ENCODE peak calls at places on chromosomes 7 and 10, in four cellular contexts. One of them, this sample, is unnamed.

GRCh38 chr10:92688573-92688926 is 1.2 kb upstream of the HHEX start:
- DNase-seq in H9: no peak
- DNase-seq in IMR-90: no peak
- DNase-seq in mesendoderm: no peak
- DNase-seq in this sample: no peak

GRCh38 chr10:92735938-92736337 is 46.2 kb downstream of the HHEX start:
- DNase-seq in IMR-90: no peak
- DNase-seq in H9: no peak
- DNase-seq in mesendoderm: no peak
- DNase-seq in this sample: no peak

GRCh38 chr7:157854066-157854891 is 517.5 kb downstream of the DNAJB6 start:
- DNase-seq in H9: no peak
- DNase-seq in mesendoderm: no peak
- DNase-seq in IMR-90: no peak
- DNase-seq in this sample: no peak

GRCh38 chr10:17257466-17258321 is 29.7 kb downstream of the VIM start:
- DNase-seq in H9: peak
- DNase-seq in IMR-90: peak
- DNase-seq in mesendoderm: peak
- DNase-seq in this sample: peak

GRCh38 chr10:112202561-112203241 is 19.1 kb upstream of the GPAM start:
- DNase-seq in H9: no peak
- DNase-seq in IMR-90: peak
- DNase-seq in mesendoderm: no peak
- DNase-seq in this sample: no peak

GRCh38 chr10:86102446-86102845 is 264.1 kb downstream of the GRID1 start:
- DNase-seq in mesendoderm: no peak
- DNase-seq in H9: no peak
- DNase-seq in IMR-90: no peak
- DNase-seq in this sample: no peak

GRCh38 chr7:40726559-40726958 is 591.8 kb downstream of the SUGCT start:
- DNase-seq in H9: no peak
- DNase-seq in IMR-90: no peak
- DNase-seq in mesendoderm: no peak
- DNase-seq in this sample: no peak

GRCh38 chr7:88254721-88255120 is 34.9 kb upstream of the SRI start:
- DNase-seq in IMR-90: no peak
- DNase-seq in mesendoderm: no peak
- DNase-seq in H9: no peak
- DNase-seq in this sample: no peak

GRCh38 chr10:12181065-12181775 is 14.5 kb downstream of the NUDT5 start:
- DNase-seq in mesendoderm: no peak
- DNase-seq in H9: no peak
- DNase-seq in IMR-90: no peak
- DNase-seq in this sample: no peak

GRCh38 chr7:23232966-23233365 is 13.6 kb upstream of the GPNMB start:
- DNase-seq in H9: no peak
- DNase-seq in IMR-90: no peak
- DNase-seq in mesendoderm: peak
- DNase-seq in this sample: no peak

GRCh38 chr7:98360221-98361124 is 40.4 kb downstream of the BAIAP2L1 start:
- DNase-seq in mesendoderm: peak
- DNase-seq in H9: peak
- DNase-seq in IMR-90: no peak
- DNase-seq in this sample: no peak

GRCh38 chr7:5689118-5689517 is 92.3 kb downstream of the RNF216 start:
- DNase-seq in IMR-90: peak
- DNase-seq in mesendoderm: no peak
- DNase-seq in H9: no peak
- DNase-seq in this sample: no peak

GRCh38 chr7:138924551-138925225 is 56.5 kb downstream of the KIAA1549 start:
- DNase-seq in H9: no peak
- DNase-seq in mesendoderm: no peak
- DNase-seq in IMR-90: no peak
- DNase-seq in this sample: no peak

GRCh38 chr7:7746419-7746818 is 28.0 kb upstream of the RPA3 start:
- DNase-seq in mesendoderm: no peak
- DNase-seq in H9: no peak
- DNase-seq in IMR-90: no peak
- DNase-seq in this sample: no peak

GRCh38 chr7:131956864-131957263 is 400.4 kb upstream of the PODXL start:
- DNase-seq in mesendoderm: no peak
- DNase-seq in IMR-90: no peak
- DNase-seq in H9: no peak
- DNase-seq in this sample: no peak

GRCh38 chr10:12484945-12485805 is 135.8 kb downstream of the CAMK1D start:
- DNase-seq in mesendoderm: peak
- DNase-seq in H9: peak
- DNase-seq in IMR-90: no peak
- DNase-seq in this sample: peak

GRCh38 chr10:95496951-95497350 is 64.2 kb downstream of the SORBS1 start:
- DNase-seq in mesendoderm: peak
- DNase-seq in H9: no peak
- DNase-seq in IMR-90: no peak
- DNase-seq in this sample: no peak

GRCh38 chr10:35565602-35566061 is 39.5 kb upstream of the GJD4 start:
- DNase-seq in H9: no peak
- DNase-seq in IMR-90: peak
- DNase-seq in mesendoderm: no peak
- DNase-seq in this sample: no peak

GRCh38 chr10:15419279-15419874 is 48.3 kb upstream of the FAM171A1 start:
- DNase-seq in H9: no peak
- DNase-seq in IMR-90: peak
- DNase-seq in mesendoderm: peak
- DNase-seq in this sample: no peak

GRCh38 chr10:74628136-74628535 is 198.3 kb upstream of the KAT6B start:
- DNase-seq in mesendoderm: no peak
- DNase-seq in H9: no peak
- DNase-seq in IMR-90: peak
- DNase-seq in this sample: no peak

GRCh38 chr10:61140765-61141392 is 196.9 kb upstream of the RHOBTB1 start:
- DNase-seq in mesendoderm: peak
- DNase-seq in IMR-90: peak
- DNase-seq in H9: no peak
- DNase-seq in this sample: no peak

GRCh38 chr7:107150375-107151073 is 18.3 kb upstream of the HBP1 start:
- DNase-seq in mesendoderm: peak
- DNase-seq in H9: no peak
- DNase-seq in IMR-90: peak
- DNase-seq in this sample: peak

GRCh38 chr10:61835069-61835908 is 66.2 kb upstream of the ARID5B start:
- DNase-seq in mesendoderm: peak
- DNase-seq in H9: peak
- DNase-seq in IMR-90: peak
- DNase-seq in this sample: no peak

GRCh38 chr10:122407375-122408125 is 33.0 kb downstream of the PLEKHA1 start:
- DNase-seq in mesendoderm: no peak
- DNase-seq in IMR-90: no peak
- DNase-seq in H9: no peak
- DNase-seq in this sample: no peak

GRCh38 chr10:128631801-128632241 is 505.6 kb upstream of the MKI67 start:
- DNase-seq in mesendoderm: peak
- DNase-seq in H9: no peak
- DNase-seq in IMR-90: no peak
- DNase-seq in this sample: no peak

GRCh38 chr10:5163487-5163886 is 21.5 kb downstream of the AKR1C8 start:
- DNase-seq in mesendoderm: no peak
- DNase-seq in H9: no peak
- DNase-seq in IMR-90: no peak
- DNase-seq in this sample: no peak

GRCh38 chr10:5155951-5156350 is 29.0 kb downstream of the AKR1C8 start:
- DNase-seq in IMR-90: no peak
- DNase-seq in mesendoderm: no peak
- DNase-seq in H9: no peak
- DNase-seq in this sample: no peak

GRCh38 chr10:5159126-5159525 is 25.8 kb downstream of the AKR1C8 start:
- DNase-seq in H9: no peak
- DNase-seq in mesendoderm: no peak
- DNase-seq in IMR-90: no peak
- DNase-seq in this sample: no peak

GRCh38 chr10:5157501-5157900 is 27.4 kb downstream of the AKR1C8 start:
- DNase-seq in H9: no peak
- DNase-seq in mesendoderm: no peak
- DNase-seq in IMR-90: no peak
- DNase-seq in this sample: no peak
- H3K56ac ChIP-seq in H9: no peak
- H3K56ac ChIP-seq in mesendoderm: no peak
- H3K56ac ChIP-seq in IMR-90: no peak
- H3K56ac ChIP-seq in this sample: no peak

GRCh38 chr7:50681451-50682045 is 101.1 kb downstream of the GRB10 start:
- DNase-seq in mesendoderm: no peak
- DNase-seq in IMR-90: no peak
- DNase-seq in H9: no peak
- DNase-seq in this sample: no peak
- H3K56ac ChIP-seq in mesendoderm: no peak
- H3K56ac ChIP-seq in IMR-90: no peak
- H3K56ac ChIP-seq in H9: no peak
- H3K56ac ChIP-seq in this sample: no peak

DNA sequence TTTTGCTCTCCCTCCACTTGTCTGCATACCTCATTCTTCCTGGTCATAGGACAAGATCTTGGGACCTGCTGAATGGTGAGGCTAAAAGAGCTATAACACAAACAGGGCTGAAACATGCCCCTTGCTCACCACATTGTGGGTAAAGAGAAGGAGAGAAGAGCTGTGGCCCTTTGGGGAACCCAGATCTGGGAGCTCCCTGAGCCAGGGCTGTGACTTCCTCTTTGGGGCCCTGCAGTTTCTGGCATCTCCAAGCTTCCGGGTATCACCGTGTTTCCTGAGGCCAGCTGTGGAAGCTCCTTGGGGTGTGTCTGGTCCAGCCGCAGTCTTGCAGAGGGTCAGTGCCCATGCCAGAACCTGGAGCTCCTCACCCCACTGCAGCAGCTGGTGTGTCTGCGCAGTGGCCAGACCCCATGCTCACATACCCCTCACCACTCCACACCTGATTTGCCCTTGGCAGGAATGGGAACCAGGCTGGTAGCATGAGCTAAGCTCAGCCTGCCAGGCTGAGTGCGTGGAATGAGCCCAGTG is 34.0 kb downstream of the DKK1 start:
- DNase-seq in IMR-90: no peak
- DNase-seq in H9: no peak
- DNase-seq in mesendoderm: no peak
- DNase-seq in this sample: no peak
- H3K56ac ChIP-seq in IMR-90: no peak
- H3K56ac ChIP-seq in H9: no peak
- H3K56ac ChIP-seq in mesendoderm: no peak
- H3K56ac ChIP-seq in this sample: no peak

GRCh38 chr10:99943908-99944307 is 65.8 kb downstream of the DNMBP start:
- DNase-seq in H9: no peak
- DNase-seq in mesendoderm: no peak
- DNase-seq in IMR-90: no peak
- DNase-seq in this sample: no peak
- H3K56ac ChIP-seq in H9: no peak
- H3K56ac ChIP-seq in mesendoderm: no peak
- H3K56ac ChIP-seq in IMR-90: no peak
- H3K56ac ChIP-seq in this sample: no peak

GRCh38 chr10:76284351-76284750 is 852.9 kb downstream of the LRMDA start:
- DNase-seq in IMR-90: no peak
- DNase-seq in mesendoderm: no peak
- DNase-seq in H9: no peak
- DNase-seq in this sample: no peak
- H3K56ac ChIP-seq in IMR-90: no peak
- H3K56ac ChIP-seq in mesendoderm: no peak
- H3K56ac ChIP-seq in H9: no peak
- H3K56ac ChIP-seq in this sample: no peak

GRCh38 chr7:28276303-28276702 is 95.7 kb upstream of the JAZF1 start:
- DNase-seq in H9: no peak
- DNase-seq in mesendoderm: no peak
- DNase-seq in IMR-90: no peak
- DNase-seq in this sample: no peak
- H3K56ac ChIP-seq in H9: no peak
- H3K56ac ChIP-seq in mesendoderm: no peak
- H3K56ac ChIP-seq in IMR-90: no peak
- H3K56ac ChIP-seq in this sample: no peak

DNA sequence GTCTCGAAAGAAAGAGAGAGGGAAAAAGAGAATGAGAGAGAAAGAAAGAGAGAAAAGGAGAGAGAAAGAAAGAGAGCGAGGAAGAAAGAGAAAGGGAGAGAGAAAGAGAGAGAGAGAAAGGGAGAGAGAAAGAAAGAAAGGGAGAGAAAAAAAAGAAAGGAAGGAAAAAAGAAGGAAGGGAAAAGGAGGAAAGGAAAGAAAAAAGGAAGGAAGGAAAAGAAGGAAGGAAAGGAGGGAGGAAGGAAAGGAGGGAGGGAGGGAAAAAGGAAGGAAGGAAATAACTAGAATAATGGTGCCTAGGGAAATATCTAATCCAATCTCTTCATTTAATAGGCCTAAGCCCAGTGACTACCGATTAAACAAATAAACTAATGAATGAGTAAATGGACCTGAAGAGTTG is 85.4 kb upstream of the LYZL1 start:
- DNase-seq in H9: no peak
- DNase-seq in IMR-90: no peak
- DNase-seq in mesendoderm: no peak
- DNase-seq in this sample: no peak
- H3K56ac ChIP-seq in H9: no peak
- H3K56ac ChIP-seq in IMR-90: no peak
- H3K56ac ChIP-seq in mesendoderm: peak
- H3K56ac ChIP-seq in this sample: no peak

GRCh38 chr7:1302936-1303335 is 70.3 kb downstream of the UNCX start:
- DNase-seq in mesendoderm: no peak
- DNase-seq in H9: no peak
- DNase-seq in IMR-90: no peak
- DNase-seq in this sample: no peak
- H3K56ac ChIP-seq in mesendoderm: no peak
- H3K56ac ChIP-seq in H9: no peak
- H3K56ac ChIP-seq in IMR-90: no peak
- H3K56ac ChIP-seq in this sample: no peak

This sample was measured in H1.